ENCODE peak calls at places on chromosomes 3 and 15, in four cellular contexts. Z, B, R and P are unnamed samples.

GRCh38 chr3:63948995-63949394 is 36.8 kb upstream of the SCAANT1 start:
- DNase-seq in Z (peak), B (no peak), R (no peak), P (no peak)

GRCh38 chr15:63491979-63492378 is 12.4 kb upstream of the USP3 start:
- DNase-seq in R (no peak), Z (no peak), B (no peak), P (no peak)

GRCh38 chr15:53693729-53694533 is 65.5 kb downstream of the WDR72 start:
- DNase-seq in R (no peak), B (no peak), Z (no peak), P (no peak)

GRCh38 chr3:10757021-10757820 is 58.8 kb upstream of the SLC6A11 start:
- DNase-seq in B (no peak), Z (peak), R (no peak), P (no peak)

GRCh38 chr3:78941587-78941986 is 826.2 kb downstream of the ROBO1 start:
- DNase-seq in R (no peak), B (no peak), Z (no peak), P (no peak)

GRCh38 chr15:35885870-35886269 is 339.9 kb upstream of the DPH6 start:
- DNase-seq in R (no peak), Z (no peak), B (no peak), P (no peak)

GRCh38 chr15:44550734-44551133 is 13.8 kb downstream of the EIF3J start:
- DNase-seq in B (no peak), Z (no peak), R (no peak), P (no peak)

GRCh38 chr3:62558549-62559112 is 185.3 kb upstream of the FEZF2 start:
- DNase-seq in Z (peak), R (peak), B (no peak), P (no peak)

GRCh38 chr3:130300888-130301287 is 44.6 kb upstream of the COL6A5 start:
- DNase-seq in R (no peak), B (no peak), Z (no peak), P (no peak)

GRCh38 chr15:71792521-71792920 is 17.8 kb upstream of the NR2E3 start:
- DNase-seq in Z (peak), R (no peak), B (no peak), P (peak)

GRCh38 chr15:91055548-91056331 is 33.3 kb upstream of the VPS33B start:
- DNase-seq in R (peak), Z (peak), B (peak), P (no peak)

GRCh38 chr3:146308222-146308621 is 57.3 kb upstream of the PLSCR4 start:
- DNase-seq in R (no peak), Z (peak), B (no peak), P (no peak)

GRCh38 chr15:75786564-75786925 is 56.7 kb upstream of the UBE2Q2 start:
- DNase-seq in R (no peak), B (no peak), Z (no peak), P (no peak)

GRCh38 chr15:67196672-67197363 is 57.6 kb downstream of the AAGAB start:
- DNase-seq in R (no peak), Z (peak), B (no peak), P (no peak)